ENCODE peak calls at places on chromosomes 12 and 14, in five cellular contexts. K, I, T, H and A are unnamed samples.

GRCh38 chr14:91714805-91715204 is 17.1 kb downstream of the CATSPERB start:
- DNase-seq in I (no peak), T (no peak), K (no peak), H (no peak), A (no peak)

GRCh38 chr12:77130193-77130592 is 64.8 kb upstream of the E2F7 start:
- DNase-seq in H (no peak), K (no peak), I (no peak), T (no peak), A (no peak)

GRCh38 chr12:41962171-41962572 is 182.5 kb downstream of the GXYLT1 start:
- DNase-seq in K (no peak), I (no peak), T (peak), H (no peak), A (no peak)

GRCh38 chr14:98210045-98210678 is 1061.8 kb downstream of the BCL11B start:
- DNase-seq in T (no peak), K (no peak), H (no peak), I (no peak), A (no peak)

GRCh38 chr14:38469156-38469555 is 213.3 kb upstream of the CLEC14A start:
- DNase-seq in T (no peak), I (no peak), H (no peak), K (no peak), A (no peak)

GRCh38 chr12:52506858-52507715 is 13.1 kb downstream of the KRT5 start:
- DNase-seq in K (peak), T (no peak), I (no peak), H (no peak), A (peak)

GRCh38 chr14:44898547-44898946 is 63.2 kb downstream of the KLHL28 start:
- DNase-seq in I (no peak), T (no peak), K (no peak), H (no peak), A (no peak)

GRCh38 chr12:80154261-80154660 is 54.9 kb downstream of the OTOGL start:
- DNase-seq in K (peak), I (no peak), T (no peak), H (no peak), A (no peak)

GRCh38 chr14:47227051-47227600 is 448.3 kb downstream of the MDGA2 start:
- DNase-seq in T (no peak), H (no peak), I (no peak), K (no peak), A (no peak)

GRCh38 chr12:131831021-131831571 is 2.9 kb downstream of the MMP17 start:
- DNase-seq in K (peak), H (no peak), I (no peak), T (no peak), A (no peak)

GRCh38 chr14:96979611-96980074 is 182.5 kb downstream of the VRK1 start:
- DNase-seq in K (no peak), H (no peak), I (no peak), T (no peak), A (no peak)

GRCh38 chr12:52532636-52533035 is 12.4 kb upstream of the KRT5 start:
- DNase-seq in H (no peak), I (no peak), T (no peak), K (no peak), A (no peak)

GRCh38 chr14:75519394-75519793 is 2.9 kb upstream of the BATF start:
- DNase-seq in T (no peak), K (no peak), I (no peak), H (no peak), A (no peak)

GRCh38 chr12:42130670-42131402 is 13.8 kb downstream of the GXYLT1 start:
- DNase-seq in T (peak), I (no peak), H (no peak), K (no peak), A (no peak)

GRCh38 chr12:79251356-79251755 is 386.8 kb downstream of the SYT1 start:
- DNase-seq in K (no peak), T (no peak), I (no peak), H (no peak), A (no peak)

GRCh38 chr14:101017806-101018560 is 114.5 kb upstream of the RTL1 start:
- DNase-seq in I (peak), K (no peak), T (no peak), H (peak), A (peak)

GRCh38 chr12:121990692-121991603 is 30.7 kb upstream of the BCL7A start:
- DNase-seq in H (no peak), K (peak), I (no peak), T (no peak), A (no peak)

GRCh38 chr12:5907812-5908211 is 37.2 kb downstream of the ANO2 start:
- DNase-seq in H (no peak), I (no peak), T (no peak), K (no peak), A (peak)

GRCh38 chr14:77151918-77152588 is 10.5 kb upstream of the ZDHHC22 start:
- DNase-seq in I (no peak), T (no peak), H (no peak), K (peak), A (no peak)

GRCh38 chr14:69260979-69261605 is 1.1 kb downstream of the GALNT16 start:
- DNase-seq in I (peak), K (peak), H (peak), T (no peak), A (no peak)

GRCh38 chr14:102097441-102098135 is 10.7 kb upstream of the HSP90AA1 start:
- DNase-seq in H (peak), I (peak), T (no peak), K (no peak), A (no peak)

GRCh38 chr12:115943630-115944391 is 333.7 kb downstream of the MED13L start:
- DNase-seq in I (no peak), K (no peak), H (no peak), T (no peak), A (peak)

GRCh38 chr14:96418075-96418474 is 26.1 kb downstream of the AK7 start:
- DNase-seq in H (no peak), I (no peak), K (no peak), T (no peak), A (no peak)

GRCh38 chr14:92677087-92677668 is 71.2 kb downstream of the LGMN start:
- DNase-seq in I (no peak), H (no peak), K (no peak), T (no peak), A (no peak)

GRCh38 chr12:57309420-57309819 is 58.4 kb upstream of the STAC3 start:
- DNase-seq in H (no peak), T (no peak), K (peak), I (no peak), A (no peak)

GRCh38 chr12:53736602-53737493 is 9.6 kb upstream of the CALCOCO1 start:
- DNase-seq in H (no peak), K (no peak), T (no peak), I (no peak), A (no peak)

GRCh38 chr14:73758392-73759182 is 44.4 kb upstream of the PNMA1 start:
- DNase-seq in K (peak), I (peak), H (peak), T (peak), A (peak)

GRCh38 chr12:51639361-51639760 is 48.3 kb downstream of the SCN8A start:
- DNase-seq in K (no peak), H (no peak), I (no peak), T (no peak), A (no peak)

GRCh38 chr12:10718279-10718821 is 4.8 kb downstream of the YBX3 start:
- DNase-seq in K (no peak), I (no peak), T (no peak), H (no peak), A (no peak)
- H3K4me3 ChIP-seq in K (peak), I (peak), T (no peak), H (no peak), A (peak)

DNA sequence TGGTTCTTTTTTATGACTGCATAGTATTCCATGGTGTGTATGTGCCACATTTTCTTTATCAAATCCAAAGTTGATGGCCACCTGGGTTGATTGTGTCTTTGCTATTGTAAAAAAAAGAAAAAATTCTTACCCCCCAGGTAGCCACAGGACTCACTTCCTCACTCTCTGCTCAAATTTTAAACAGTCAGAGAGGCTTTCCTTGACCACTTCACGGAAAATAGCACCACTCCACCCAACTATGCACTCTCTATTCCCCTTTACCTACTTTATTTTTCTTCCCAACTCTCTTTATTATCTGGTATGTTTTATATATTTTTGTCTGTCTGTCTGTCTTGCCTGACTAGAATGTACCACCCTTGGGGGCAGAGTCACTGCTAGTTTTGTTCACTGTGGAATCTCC is 205.3 kb downstream of the BTG1 start:
- DNase-seq in T (no peak), H (no peak), I (no peak), K (no peak), A (no peak)
- TF ChIP-seq EP300 in T (no peak), H (no peak), I (no peak), K (no peak), A (no peak)

DNA sequence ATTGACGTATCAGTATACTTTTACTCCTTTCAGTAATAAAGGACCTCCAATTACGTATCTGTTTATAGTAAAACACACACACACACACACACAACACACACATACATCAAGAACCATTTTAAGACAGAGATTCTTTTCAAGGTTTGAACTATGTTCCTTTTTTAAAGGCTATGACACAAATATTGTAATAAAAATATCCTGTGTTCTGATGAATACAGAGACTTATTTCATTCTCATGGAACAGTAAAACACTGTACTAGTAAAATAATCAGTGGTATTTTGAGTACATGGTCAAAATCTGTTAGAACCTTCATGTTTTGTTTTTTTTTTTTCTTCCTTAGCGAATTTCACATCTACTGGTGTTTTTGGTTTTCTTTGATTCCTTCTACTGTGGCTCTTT is 7.6 kb downstream of the FLRT2 start:
- DNase-seq in I (no peak), H (no peak), T (no peak), K (no peak), A (no peak)
- H3K4me3 ChIP-seq in I (no peak), H (no peak), T (no peak), K (no peak), A (no peak)

GRCh38 chr14:104934380-104934733 is 9.7 kb downstream of the PLD4 start:
- DNase-seq in H (no peak), K (no peak), T (no peak), I (no peak), A (no peak)

GRCh38 chr14:104931323-104931770 is 6.7 kb downstream of the PLD4 start:
- DNase-seq in T (no peak), I (no peak), K (no peak), H (no peak), A (no peak)

GRCh38 chr14:104931771-104932675 is 7.3 kb downstream of the PLD4 start:
- DNase-seq in T (no peak), K (no peak), I (no peak), H (no peak), A (no peak)

GRCh38 chr14:104933721-104934379 is 9.2 kb downstream of the PLD4 start:
- DNase-seq in I (no peak), K (no peak), T (no peak), H (no peak), A (no peak)

DNA sequence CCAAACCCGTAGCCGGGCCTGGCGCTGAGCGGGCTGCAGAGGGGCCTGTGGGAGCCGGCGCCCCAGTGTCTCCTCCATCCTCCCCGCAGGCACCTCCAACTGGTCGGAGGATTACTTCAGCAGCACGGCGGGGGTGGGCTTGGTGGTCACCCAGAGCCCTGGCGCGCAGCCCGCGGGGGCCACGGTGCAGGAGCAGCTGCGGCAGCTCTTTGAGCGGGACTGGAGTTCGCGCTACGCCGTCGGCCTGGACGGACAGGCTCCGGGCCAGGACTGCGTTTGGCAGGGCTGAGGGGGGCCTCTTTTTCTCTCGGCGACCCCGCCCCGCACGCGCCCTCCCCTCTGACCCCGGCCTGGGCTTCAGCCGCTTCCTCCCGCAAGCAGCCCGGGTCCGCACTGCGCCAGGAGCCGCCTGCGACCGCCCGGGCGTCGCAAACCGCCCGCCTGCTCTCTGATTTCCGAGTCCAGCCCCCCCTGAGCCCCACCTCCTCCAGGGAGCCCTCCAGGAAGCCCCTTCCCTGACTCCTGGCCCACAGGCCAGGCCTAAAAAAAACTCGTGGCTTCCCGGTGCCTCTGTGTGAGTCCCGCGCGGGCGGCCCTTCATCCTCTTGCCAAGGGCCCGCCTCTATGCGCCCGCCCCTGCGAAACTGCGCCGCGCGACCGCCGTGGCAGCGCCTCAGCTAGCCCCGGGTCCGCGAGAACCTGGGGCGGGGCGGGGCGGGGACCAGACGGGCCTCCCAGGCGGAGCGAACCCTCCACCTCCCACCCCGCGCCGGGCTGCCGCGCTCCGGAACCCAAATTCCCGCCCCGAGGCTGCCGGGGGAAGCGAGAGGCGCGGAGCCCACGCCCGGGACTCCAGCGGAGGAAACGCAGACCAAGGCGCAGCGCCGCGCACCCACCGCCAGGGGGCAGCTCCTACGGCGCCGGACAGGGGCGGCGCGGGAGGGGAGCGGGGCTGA is 8.3 kb downstream of the PLD4 start:
- DNase-seq in H (peak), T (peak), I (peak), K (peak), A (peak)
- TF ChIP-seq EP300 in H (no peak), T (no peak), I (no peak), K (no peak), A (no peak)

DNA sequence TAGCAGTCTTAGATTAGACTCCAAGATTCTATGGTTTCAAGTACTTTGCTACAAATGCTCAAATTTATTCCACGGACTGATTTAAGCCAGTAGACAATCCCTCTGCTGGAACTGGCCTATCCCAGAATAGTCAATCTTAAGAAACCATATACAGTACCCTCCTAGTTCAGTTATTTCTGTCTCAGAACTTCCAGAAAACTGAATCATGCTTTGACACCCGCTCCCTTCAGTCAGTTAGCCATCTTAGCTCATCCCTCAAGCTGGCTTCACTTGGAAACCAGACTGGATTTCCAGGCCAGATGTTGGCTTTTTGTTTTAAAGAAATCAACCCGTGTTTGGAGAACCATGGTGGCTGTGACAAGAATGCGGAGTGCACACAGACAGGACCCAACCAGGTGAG is 125.5 kb downstream of the NT5DC3 start:
- DNase-seq in H (no peak), T (no peak), I (no peak), K (no peak), A (no peak)
- H3K4me3 ChIP-seq in H (no peak), T (no peak), I (no peak), K (no peak), A (no peak)

GRCh38 chr14:54593860-54594259 is 26.9 kb downstream of the SAMD4A start:
- DNase-seq in T (no peak), K (no peak), H (no peak), I (no peak), A (no peak)

GRCh38 chr14:54590481-54590880 is 23.6 kb downstream of the SAMD4A start:
- DNase-seq in T (no peak), H (no peak), K (no peak), I (no peak), A (no peak)

GRCh38 chr14:54591461-54592245 is 24.7 kb downstream of the SAMD4A start:
- DNase-seq in K (no peak), T (no peak), H (no peak), I (no peak), A (no peak)

GRCh38 chr14:54589076-54589475 is 22.1 kb downstream of the SAMD4A start:
- DNase-seq in K (no peak), I (no peak), T (no peak), H (no peak), A (no peak)

GRCh38 chr14:54589843-54590242 is 22.9 kb downstream of the SAMD4A start:
- DNase-seq in K (no peak), I (no peak), T (no peak), H (no peak), A (no peak)
- TF ChIP-seq EP300 in K (no peak), I (no peak), T (no peak), H (no peak), A (no peak)

GRCh38 chr12:106135781-106136180 is 3.0 kb downstream of the NUAK1 start:
- DNase-seq in T (no peak), I (no peak), H (no peak), K (peak), A (no peak)
- H3K4me3 ChIP-seq in T (peak), I (peak), H (no peak), K (peak), A (peak)

GRCh38 chr14:87461704-87462103 is 531.3 kb downstream of the GALC start:
- DNase-seq in I (no peak), H (no peak), T (no peak), K (no peak), A (no peak)
- TF ChIP-seq EP300 in I (no peak), H (no peak), T (no peak), K (no peak), A (no peak)